ENCODE peak calls at places on chromosomes 4 and X, in four cellular contexts. One of them, this sample, is unnamed.

GRCh38 chr4:136562842-136563241 is 969.5 kb downstream of the PCDH18 start:
- DNase-seq in lung: no peak
- DNase-seq in small intestine: no peak
- DNase-seq in AG04449: no peak
- DNase-seq in this sample: no peak

GRCh38 chr4:141329174-141329569 is 108.5 kb downstream of the ZNF330 start:
- DNase-seq in small intestine: no peak
- DNase-seq in lung: no peak
- DNase-seq in AG04449: peak; percentile 65
- DNase-seq in this sample: peak; percentile 3

GRCh38 chr4:114386637-114387233 is 211.9 kb upstream of the UGT8 start:
- DNase-seq in AG04449: no peak
- DNase-seq in small intestine: peak; percentile 32
- DNase-seq in lung: no peak
- DNase-seq in this sample: no peak

GRCh38 chr4:108830509-108831244 is 67.8 kb upstream of the ETNPPL start:
- DNase-seq in lung: peak; percentile 80
- DNase-seq in AG04449: no peak
- DNase-seq in small intestine: peak; percentile 44
- DNase-seq in this sample: no peak

GRCh38 chr4:26503844-26504243 is 13.6 kb upstream of the CCKAR start:
- DNase-seq in lung: no peak
- DNase-seq in AG04449: no peak
- DNase-seq in small intestine: no peak
- DNase-seq in this sample: no peak

GRCh38 chr4:65046496-65047101 is 623.7 kb downstream of the EPHA5 start:
- DNase-seq in small intestine: no peak
- DNase-seq in lung: no peak
- DNase-seq in AG04449: no peak
- DNase-seq in this sample: no peak

GRCh38 chrX:112784692-112785091 is 55.9 kb downstream of the AMOT start:
- DNase-seq in AG04449: no peak
- DNase-seq in small intestine: no peak
- DNase-seq in lung: no peak
- DNase-seq in this sample: no peak

GRCh38 chrX:10106801-10107200 is 50.0 kb upstream of the CLCN4 start:
- DNase-seq in AG04449: no peak
- DNase-seq in small intestine: peak; percentile 25
- DNase-seq in lung: no peak
- DNase-seq in this sample: peak; percentile 71

GRCh38 chrX:142499992-142500391 is 294.9 kb upstream of the MAGEC2 start:
- DNase-seq in lung: no peak
- DNase-seq in AG04449: no peak
- DNase-seq in small intestine: no peak
- DNase-seq in this sample: no peak

GRCh38 chr4:47032405-47033106 is 1.2 kb downstream of the GABRB1 start:
- DNase-seq in small intestine: peak; percentile 52
- DNase-seq in AG04449: no peak
- DNase-seq in lung: peak; percentile 38
- DNase-seq in this sample: peak; percentile 38

GRCh38 chr4:98754736-98755135 is 96.3 kb upstream of the TSPAN5 start:
- DNase-seq in small intestine: no peak
- DNase-seq in AG04449: no peak
- DNase-seq in lung: no peak
- DNase-seq in this sample: no peak

GRCh38 chr4:183905081-183905592 is at the start of gene STOX2:
- DNase-seq in lung: peak; percentile 67
- DNase-seq in AG04449: no peak
- DNase-seq in small intestine: peak; percentile 54
- DNase-seq in this sample: no peak

GRCh38 chr4:16206301-16206700 is 20.0 kb downstream of the TAPT1 start:
- DNase-seq in AG04449: no peak
- DNase-seq in small intestine: no peak
- DNase-seq in lung: no peak
- DNase-seq in this sample: no peak

GRCh38 chr4:86019362-86019761 is 340.5 kb downstream of the MAPK10 start:
- DNase-seq in small intestine: no peak
- DNase-seq in AG04449: no peak
- DNase-seq in lung: no peak
- DNase-seq in this sample: no peak

GRCh38 chrX:29869837-29870236 is 345.5 kb upstream of the MAGEB2 start:
- DNase-seq in small intestine: no peak
- DNase-seq in lung: no peak
- DNase-seq in AG04449: no peak
- DNase-seq in this sample: no peak

GRCh38 chr4:67727124-67727850 is 26.3 kb upstream of the UBA6 start:
- DNase-seq in lung: no peak
- DNase-seq in AG04449: no peak
- DNase-seq in small intestine: no peak
- DNase-seq in this sample: no peak

GRCh38 chr4:2299794-2300193 is 37.9 kb upstream of the MXD4 start:
- DNase-seq in AG04449: no peak
- DNase-seq in small intestine: no peak
- DNase-seq in lung: no peak
- DNase-seq in this sample: no peak

GRCh38 chr4:2296621-2297601 is 35.0 kb upstream of the MXD4 start:
- DNase-seq in lung: no peak
- DNase-seq in small intestine: no peak
- DNase-seq in AG04449: no peak
- DNase-seq in this sample: no peak

GRCh38 chr4:2297606-2298517 is 36.0 kb upstream of the MXD4 start:
- DNase-seq in lung: no peak
- DNase-seq in AG04449: no peak
- DNase-seq in small intestine: no peak
- DNase-seq in this sample: no peak

GRCh38 chr4:2300431-2300861 is 38.5 kb upstream of the MXD4 start:
- DNase-seq in small intestine: no peak
- DNase-seq in AG04449: no peak
- DNase-seq in lung: no peak
- DNase-seq in this sample: no peak

DNA sequence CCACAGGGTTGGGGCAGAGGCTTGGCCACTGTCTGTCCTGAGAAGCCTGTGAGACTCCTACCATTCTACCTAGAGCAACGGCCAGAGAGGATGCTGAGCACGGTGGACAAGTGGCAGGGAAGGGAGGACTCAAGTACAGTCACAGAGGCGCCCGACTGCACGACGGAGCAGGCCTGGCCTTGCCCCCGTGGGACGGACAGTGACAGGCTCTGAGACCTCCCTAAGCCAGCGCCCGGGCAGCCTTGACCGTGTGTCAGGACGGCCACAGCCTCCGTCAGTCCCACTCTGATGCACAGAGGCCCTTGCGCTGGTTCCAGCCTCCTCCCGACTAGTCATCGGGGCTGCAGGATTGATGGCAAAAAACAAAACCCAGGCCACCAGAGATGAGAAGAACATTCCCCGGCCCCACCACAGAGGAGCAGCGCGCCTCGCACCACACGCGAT is 36.7 kb upstream of the MXD4 start:
- DNase-seq in AG04449: no peak
- DNase-seq in lung: no peak
- DNase-seq in small intestine: no peak
- DNase-seq in this sample: no peak
- H3K4me3 ChIP-seq in AG04449: no peak overlapping the region
- H3K4me3 ChIP-seq in lung: no peak overlapping the region
- H3K4me3 ChIP-seq in small intestine: no peak overlapping the region
- H3K4me3 ChIP-seq in this sample: no peak overlapping the region

DNA sequence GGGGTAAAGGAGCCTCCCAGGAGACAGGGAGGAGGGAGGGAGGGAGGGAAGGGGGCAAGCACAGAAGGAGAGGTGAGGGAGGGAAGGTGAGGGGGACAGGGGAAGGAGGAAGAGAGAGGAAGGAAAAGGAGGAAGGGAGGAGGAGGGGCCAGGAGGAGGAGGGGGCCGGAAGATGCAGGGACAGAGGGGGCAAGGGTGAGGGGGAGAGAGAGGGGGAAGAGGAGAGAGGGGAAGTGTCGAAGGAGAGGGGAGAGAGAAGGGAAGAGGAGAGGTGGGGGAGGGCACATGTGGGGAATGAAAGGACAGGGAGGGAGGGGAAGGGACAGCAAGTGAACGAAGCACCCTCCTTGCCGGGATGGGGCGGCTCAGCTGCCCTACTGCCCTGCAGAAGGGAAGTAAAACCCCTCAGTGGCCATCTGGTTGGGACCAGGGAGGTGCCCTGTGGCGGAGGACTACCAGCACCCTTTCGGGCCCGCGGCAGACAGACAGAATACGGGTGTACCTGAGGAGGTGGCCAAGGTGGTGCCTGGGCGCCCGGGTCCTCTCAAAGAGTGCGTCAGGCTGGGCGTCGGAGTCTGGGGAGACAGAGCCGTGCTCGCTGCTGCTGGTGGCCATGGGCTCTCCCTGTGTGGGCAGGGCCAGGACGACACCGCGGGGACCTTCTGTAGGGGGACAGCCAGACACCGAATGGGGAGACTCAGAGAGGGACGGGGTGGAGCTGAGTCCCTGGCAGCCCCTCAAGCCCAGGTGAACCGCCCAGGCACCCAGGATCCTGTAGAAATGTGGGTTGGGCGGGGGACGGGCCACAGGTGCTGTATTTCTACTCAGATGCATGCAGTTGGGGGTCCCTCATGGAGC is 29.5 kb downstream of the PDHA1 start:
- DNase-seq in AG04449: no peak
- DNase-seq in lung: no peak
- DNase-seq in small intestine: no peak
- DNase-seq in this sample: no peak
- H3K4me3 ChIP-seq in AG04449: no peak overlapping the region
- H3K4me3 ChIP-seq in lung: no peak overlapping the region
- H3K4me3 ChIP-seq in small intestine: no peak overlapping the region
- H3K4me3 ChIP-seq in this sample: no peak overlapping the region

GRCh38 chr4:7368296-7368695 is 66.4 kb downstream of the PSAPL1 start:
- DNase-seq in AG04449: no peak
- DNase-seq in small intestine: no peak
- DNase-seq in lung: no peak
- DNase-seq in this sample: no peak
- H3K4me3 ChIP-seq in AG04449: no peak overlapping the region
- H3K4me3 ChIP-seq in small intestine: no peak overlapping the region
- H3K4me3 ChIP-seq in lung: no peak overlapping the region
- H3K4me3 ChIP-seq in this sample: no peak overlapping the region

DNA sequence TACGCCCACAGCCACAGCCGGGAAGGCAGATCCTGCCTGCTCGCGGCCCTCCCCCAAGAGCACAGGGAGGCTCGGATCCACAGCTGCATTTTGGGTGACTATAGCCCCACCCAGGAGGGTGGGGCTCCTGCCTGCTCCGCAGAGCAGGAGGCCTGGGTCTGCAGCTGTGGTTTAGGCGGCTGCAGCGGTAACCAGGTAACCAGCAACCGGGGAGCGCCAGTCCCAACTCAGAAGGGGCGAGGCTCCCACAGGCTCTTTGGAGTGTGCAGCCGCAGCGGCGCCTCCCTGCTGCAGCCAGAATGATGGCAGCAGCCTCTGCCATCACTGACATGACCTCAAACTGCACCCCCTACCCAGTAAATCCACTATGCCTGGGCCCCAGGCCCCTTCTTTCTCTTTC is 148.0 kb upstream of the F9 start:
- DNase-seq in small intestine: no peak
- DNase-seq in AG04449: no peak
- DNase-seq in lung: no peak
- DNase-seq in this sample: no peak
- H3K4me3 ChIP-seq in small intestine: no peak overlapping the region
- H3K4me3 ChIP-seq in AG04449: no peak overlapping the region
- H3K4me3 ChIP-seq in lung: no peak overlapping the region
- H3K4me3 ChIP-seq in this sample: no peak overlapping the region

GRCh38 chr4:82621212-82621611 is 59.4 kb upstream of the TMEM150C start:
- DNase-seq in AG04449: no peak
- DNase-seq in lung: no peak
- DNase-seq in small intestine: peak; percentile 16
- DNase-seq in this sample: no peak
- H3K4me3 ChIP-seq in AG04449: no peak overlapping the region
- H3K4me3 ChIP-seq in lung: no peak overlapping the region
- H3K4me3 ChIP-seq in small intestine: no peak overlapping the region
- H3K4me3 ChIP-seq in this sample: no peak overlapping the region

DNA sequence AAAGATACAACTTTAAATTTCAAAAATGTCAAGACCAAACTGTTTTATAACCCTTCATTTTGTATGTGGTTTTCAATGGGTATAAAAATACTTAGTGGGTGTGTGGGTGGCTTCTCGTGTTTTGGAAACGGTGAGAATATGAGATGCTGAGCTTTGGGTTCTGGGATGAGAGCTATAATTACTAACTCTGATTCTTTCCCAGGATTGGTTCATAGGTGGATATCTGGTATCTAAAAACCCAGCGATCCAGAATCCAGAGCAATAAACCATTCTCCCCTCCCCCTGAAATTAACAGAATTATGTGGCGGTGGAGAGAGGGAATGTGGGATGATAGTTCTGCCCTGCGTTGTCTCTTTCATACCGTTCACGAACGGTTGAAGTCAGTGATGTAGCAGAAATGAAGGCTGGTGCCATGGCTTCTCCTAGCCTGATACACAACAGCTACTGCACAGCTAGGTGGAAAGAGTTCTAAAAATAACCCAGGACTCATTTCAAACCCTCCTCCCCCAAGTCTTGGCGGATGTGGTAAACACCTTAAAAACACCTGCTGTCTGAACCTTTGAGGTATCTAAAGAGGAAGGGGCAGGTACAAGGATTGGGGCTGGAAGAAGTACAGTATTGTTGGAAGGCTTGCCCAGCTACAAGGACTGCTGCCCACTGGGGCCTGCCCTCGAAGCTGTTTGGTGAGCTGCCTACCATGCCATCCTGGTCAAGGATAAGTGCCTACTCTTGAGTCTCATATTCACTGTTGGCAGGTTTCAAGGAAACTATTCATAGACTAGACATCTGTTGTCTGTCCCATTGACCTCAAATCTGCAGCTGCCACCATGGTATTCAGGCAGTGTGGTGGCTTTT is 44.5 kb downstream of the SEPTIN11 start:
- DNase-seq in small intestine: peak; percentile 52
- DNase-seq in lung: no peak
- DNase-seq in AG04449: no peak
- DNase-seq in this sample: peak; percentile 75
- H3K4me3 ChIP-seq in small intestine: no peak overlapping the region
- H3K4me3 ChIP-seq in lung: no peak overlapping the region
- H3K4me3 ChIP-seq in AG04449: no peak overlapping the region
- H3K4me3 ChIP-seq in this sample: no peak overlapping the region

This sample was measured in CD4-positive, alpha-beta memory T cell.